ENCODE peak calls at places on chromosome 15, in nine cellular contexts. One of them, this sample, is unnamed.

GRCh38 chr15:49154799-49155109 is 645 bp downstream of the COPS2 start:
- DNase-seq in PC-3: no peak
- DNase-seq in lower lobe of right lung: no peak
- DNase-seq in mesendoderm: no peak
- DNase-seq in psoas muscle: no peak
- DNase-seq in fibroblast of lung: no peak
- DNase-seq in H1: no peak
- DNase-seq in H7: no peak
- DNase-seq in aorta: no peak
- DNase-seq in this sample: no peak

GRCh38 chr15:78763796-78764241 is 47.4 kb downstream of the ADAMTS7 start:
- DNase-seq in H1: no peak
- DNase-seq in H7: no peak
- DNase-seq in PC-3: no peak
- DNase-seq in lower lobe of right lung: peak; percentile 43
- DNase-seq in fibroblast of lung: no peak
- DNase-seq in psoas muscle: peak; percentile 53
- DNase-seq in mesendoderm: no peak
- DNase-seq in aorta: peak; percentile 76
- DNase-seq in this sample: no peak

GRCh38 chr15:67178569-67179210 is 75.8 kb downstream of the AAGAB start:
- DNase-seq in lower lobe of right lung: peak; percentile 68
- DNase-seq in PC-3: peak; percentile 79
- DNase-seq in H7: no peak
- DNase-seq in fibroblast of lung: peak; percentile 99
- DNase-seq in mesendoderm: peak; percentile 94
- DNase-seq in psoas muscle: no peak
- DNase-seq in aorta: peak; percentile 87
- DNase-seq in H1: no peak
- DNase-seq in this sample: peak; percentile 94

GRCh38 chr15:78524230-78524629 is 16.0 kb upstream of the PSMA4 start:
- DNase-seq in aorta: no peak
- DNase-seq in psoas muscle: no peak
- DNase-seq in PC-3: no peak
- DNase-seq in lower lobe of right lung: no peak
- DNase-seq in fibroblast of lung: no peak
- DNase-seq in H1: no peak
- DNase-seq in H7: no peak
- DNase-seq in mesendoderm: no peak
- DNase-seq in this sample: no peak

GRCh38 chr15:76795217-76795616 is 109.9 kb downstream of the SCAPER start:
- DNase-seq in H7: no peak
- DNase-seq in fibroblast of lung: no peak
- DNase-seq in psoas muscle: no peak
- DNase-seq in lower lobe of right lung: no peak
- DNase-seq in mesendoderm: no peak
- DNase-seq in aorta: peak; percentile 72
- DNase-seq in PC-3: no peak
- DNase-seq in H1: no peak
- DNase-seq in this sample: no peak

GRCh38 chr15:60936186-60936585 is 292.9 kb downstream of the RORA start:
- DNase-seq in aorta: no peak
- DNase-seq in H7: no peak
- DNase-seq in mesendoderm: no peak
- DNase-seq in lower lobe of right lung: no peak
- DNase-seq in H1: no peak
- DNase-seq in psoas muscle: no peak
- DNase-seq in PC-3: no peak
- DNase-seq in fibroblast of lung: no peak
- DNase-seq in this sample: no peak

GRCh38 chr15:57895291-57895690 is 170.2 kb downstream of the ALDH1A2 start:
- DNase-seq in H7: no peak
- DNase-seq in aorta: no peak
- DNase-seq in lower lobe of right lung: no peak
- DNase-seq in psoas muscle: no peak
- DNase-seq in fibroblast of lung: no peak
- DNase-seq in mesendoderm: no peak
- DNase-seq in PC-3: no peak
- DNase-seq in H1: no peak
- DNase-seq in this sample: no peak

GRCh38 chr15:81410318-81410753 is 36.3 kb upstream of the TMC3 start:
- DNase-seq in PC-3: peak; percentile 78
- DNase-seq in lower lobe of right lung: no peak
- DNase-seq in fibroblast of lung: peak; percentile 56
- DNase-seq in H1: peak; percentile 60
- DNase-seq in aorta: no peak
- DNase-seq in psoas muscle: peak; percentile 71
- DNase-seq in mesendoderm: peak; percentile 88
- DNase-seq in H7: peak; percentile 57
- DNase-seq in this sample: peak; percentile 38

GRCh38 chr15:99564221-99565030 is 1.4 kb upstream of the MEF2A start:
- DNase-seq in H1: no peak
- DNase-seq in H7: peak; percentile 22
- DNase-seq in lower lobe of right lung: no peak
- DNase-seq in fibroblast of lung: peak; percentile 78
- DNase-seq in aorta: no peak
- DNase-seq in PC-3: no peak
- DNase-seq in mesendoderm: peak; percentile 53
- DNase-seq in psoas muscle: peak; percentile 59
- DNase-seq in this sample: peak; percentile 30

GRCh38 chr15:77329202-77329601 is 90.7 kb downstream of the PEAK1 start:
- DNase-seq in fibroblast of lung: no peak
- DNase-seq in PC-3: no peak
- DNase-seq in H1: no peak
- DNase-seq in psoas muscle: no peak
- DNase-seq in aorta: no peak
- DNase-seq in mesendoderm: peak; percentile 56
- DNase-seq in lower lobe of right lung: no peak
- DNase-seq in H7: no peak
- DNase-seq in this sample: no peak

GRCh38 chr15:77002954-77003912 is 8.3 kb downstream of the PSTPIP1 start:
- DNase-seq in psoas muscle: peak; percentile 69
- DNase-seq in mesendoderm: no peak
- DNase-seq in aorta: peak; percentile 76
- DNase-seq in H7: no peak
- DNase-seq in PC-3: no peak
- DNase-seq in fibroblast of lung: no peak
- DNase-seq in H1: no peak
- DNase-seq in lower lobe of right lung: peak; percentile 86
- DNase-seq in this sample: no peak

GRCh38 chr15:43361313-43361903 is 9.4 kb downstream of the ZSCAN29 start:
- DNase-seq in fibroblast of lung: peak; percentile 5
- DNase-seq in mesendoderm: no peak
- DNase-seq in PC-3: no peak
- DNase-seq in H7: no peak
- DNase-seq in H1: no peak
- DNase-seq in psoas muscle: no peak
- DNase-seq in lower lobe of right lung: no peak
- DNase-seq in aorta: no peak
- DNase-seq in this sample: no peak

GRCh38 chr15:55742927-55743614 is at the start of gene PRTG:
- DNase-seq in fibroblast of lung: peak; percentile 83
- DNase-seq in psoas muscle: peak; percentile 86
- DNase-seq in aorta: peak; percentile 92
- DNase-seq in mesendoderm: peak; percentile 87
- DNase-seq in H1: no peak
- DNase-seq in lower lobe of right lung: peak; percentile 81
- DNase-seq in H7: peak; percentile 89
- DNase-seq in PC-3: peak; percentile 24
- DNase-seq in this sample: peak; percentile 93

GRCh38 chr15:55741592-55742497 is 1.1 kb downstream of the PRTG start:
- DNase-seq in mesendoderm: peak; percentile 67
- DNase-seq in PC-3: peak; percentile 3
- DNase-seq in lower lobe of right lung: no peak
- DNase-seq in H7: peak; percentile 72
- DNase-seq in aorta: no peak
- DNase-seq in fibroblast of lung: no peak
- DNase-seq in H1: no peak
- DNase-seq in psoas muscle: peak; percentile 59
- DNase-seq in this sample: no peak

GRCh38 chr15:55744026-55744655 is 1.2 kb upstream of the PRTG start:
- DNase-seq in H7: no peak
- DNase-seq in mesendoderm: peak; percentile 11
- DNase-seq in fibroblast of lung: no peak
- DNase-seq in H1: no peak
- DNase-seq in lower lobe of right lung: no peak
- DNase-seq in aorta: no peak
- DNase-seq in psoas muscle: no peak
- DNase-seq in PC-3: no peak
- DNase-seq in this sample: no peak

GRCh38 chr15:55742498-55742926 is 440 bp downstream of the PRTG start:
- DNase-seq in PC-3: no peak
- DNase-seq in H1: no peak
- DNase-seq in fibroblast of lung: peak; percentile 50
- DNase-seq in H7: no peak
- DNase-seq in lower lobe of right lung: peak; percentile 49
- DNase-seq in mesendoderm: no peak
- DNase-seq in psoas muscle: peak; percentile 61
- DNase-seq in aorta: peak; percentile 81
- DNase-seq in this sample: peak; percentile 47

GRCh38 chr15:55743615-55743978 is 645 bp upstream of the PRTG start:
- DNase-seq in PC-3: no peak
- DNase-seq in fibroblast of lung: no peak
- DNase-seq in lower lobe of right lung: no peak
- DNase-seq in H7: peak; percentile 23
- DNase-seq in aorta: no peak
- DNase-seq in H1: no peak
- DNase-seq in mesendoderm: no peak
- DNase-seq in psoas muscle: no peak
- DNase-seq in this sample: no peak
- H3K4me3 ChIP-seq in PC-3: peak overlapping the region; percentile 81
- H3K4me3 ChIP-seq in fibroblast of lung: peak overlapping the region; percentile 17
- H3K4me3 ChIP-seq in lower lobe of right lung: peak overlapping the region; percentile 88
- H3K4me3 ChIP-seq in H7: peak overlapping the region; percentile 57
- H3K4me3 ChIP-seq in aorta: peak overlapping the region; percentile 61
- H3K4me3 ChIP-seq in H1: peak overlapping the region; percentile 46
- H3K4me3 ChIP-seq in mesendoderm: peak overlapping the region; percentile 15
- H3K4me3 ChIP-seq in psoas muscle: peak overlapping the region; percentile 92
- H3K4me3 ChIP-seq in this sample: peak overlapping the region; percentile 85

GRCh38 chr15:51799174-51799907 is 30.1 kb upstream of the TMOD3 start:
- DNase-seq in H1: no peak
- DNase-seq in mesendoderm: no peak
- DNase-seq in psoas muscle: no peak
- DNase-seq in PC-3: no peak
- DNase-seq in lower lobe of right lung: no peak
- DNase-seq in fibroblast of lung: no peak
- DNase-seq in H7: no peak
- DNase-seq in aorta: no peak
- DNase-seq in this sample: no peak
- H3K27me3 ChIP-seq in H1: no peaks in the 10 kb centered on the region
- H3K27me3 ChIP-seq in mesendoderm: no peaks in the 10 kb centered on the region
- H3K27me3 ChIP-seq in psoas muscle: no peaks in the 10 kb centered on the region
- H3K27me3 ChIP-seq in PC-3: no peaks in the 10 kb centered on the region
- H3K27me3 ChIP-seq in lower lobe of right lung: no peaks in the 10 kb centered on the region
- H3K27me3 ChIP-seq in fibroblast of lung: no peaks in the 10 kb centered on the region
- H3K27me3 ChIP-seq in H7: no peaks in the 10 kb centered on the region
- H3K27me3 ChIP-seq in aorta: no peaks in the 10 kb centered on the region
- H3K27me3 ChIP-seq in this sample: no peaks in the 10 kb centered on the region

DNA sequence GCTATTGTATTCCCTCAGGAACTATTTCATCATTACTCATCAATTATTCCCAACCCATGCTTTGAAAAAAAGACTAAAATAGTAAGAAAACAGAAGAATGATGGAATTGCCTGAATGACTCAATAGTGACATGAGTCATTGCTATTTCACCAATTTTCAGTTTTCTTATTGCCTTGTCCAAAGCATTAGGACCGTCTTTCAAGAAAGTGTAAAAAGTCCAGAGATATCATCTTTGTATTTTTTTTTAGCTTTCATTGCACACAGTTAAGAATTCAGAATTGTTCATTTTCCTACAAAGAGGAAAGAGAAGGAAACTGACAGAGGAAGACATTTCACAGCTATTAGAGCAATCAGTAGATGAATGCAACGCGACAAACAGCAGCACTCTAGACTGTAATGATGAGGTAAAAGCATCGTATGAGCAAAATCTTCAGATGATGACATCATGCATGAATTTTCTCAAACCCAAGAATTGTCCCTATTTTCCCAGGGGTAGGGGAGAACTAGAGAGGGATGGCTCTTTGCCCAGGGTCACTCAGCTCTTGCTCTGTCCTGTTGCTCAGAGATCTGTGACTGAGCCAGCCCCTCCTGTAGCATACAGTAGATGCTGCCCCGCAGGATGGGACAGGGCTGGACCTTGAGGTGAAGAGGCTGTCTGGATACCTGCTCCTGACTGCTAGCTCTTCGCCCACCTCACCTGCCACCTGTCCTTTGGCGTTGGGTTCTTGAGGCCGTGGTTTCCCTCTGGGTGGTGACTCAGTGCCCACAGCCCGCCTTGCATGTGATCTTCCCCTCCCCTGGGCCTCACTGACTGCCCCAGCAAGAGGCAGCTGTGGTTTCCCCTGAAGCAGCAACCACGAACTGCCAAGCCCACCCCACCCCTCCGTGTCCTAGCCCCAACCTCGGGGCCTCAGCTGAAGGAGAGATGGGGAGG is 84.8 kb downstream of the PPCDC start:
- DNase-seq in mesendoderm: no peak
- DNase-seq in PC-3: peak; percentile 91
- DNase-seq in aorta: no peak
- DNase-seq in psoas muscle: no peak
- DNase-seq in fibroblast of lung: peak; percentile 92
- DNase-seq in H1: no peak
- DNase-seq in H7: peak; percentile 47
- DNase-seq in lower lobe of right lung: peak; percentile 54
- DNase-seq in this sample: peak; percentile 6
- H3K4me3 ChIP-seq in mesendoderm: no peak overlapping the region
- H3K4me3 ChIP-seq in PC-3: peak overlapping the region; percentile 39
- H3K4me3 ChIP-seq in aorta: no peak overlapping the region
- H3K4me3 ChIP-seq in psoas muscle: no peak overlapping the region
- H3K4me3 ChIP-seq in fibroblast of lung: no peak overlapping the region
- H3K4me3 ChIP-seq in H1: no peak overlapping the region
- H3K4me3 ChIP-seq in H7: no peak overlapping the region
- H3K4me3 ChIP-seq in lower lobe of right lung: no peak overlapping the region
- H3K4me3 ChIP-seq in this sample: no peak overlapping the region

DNA sequence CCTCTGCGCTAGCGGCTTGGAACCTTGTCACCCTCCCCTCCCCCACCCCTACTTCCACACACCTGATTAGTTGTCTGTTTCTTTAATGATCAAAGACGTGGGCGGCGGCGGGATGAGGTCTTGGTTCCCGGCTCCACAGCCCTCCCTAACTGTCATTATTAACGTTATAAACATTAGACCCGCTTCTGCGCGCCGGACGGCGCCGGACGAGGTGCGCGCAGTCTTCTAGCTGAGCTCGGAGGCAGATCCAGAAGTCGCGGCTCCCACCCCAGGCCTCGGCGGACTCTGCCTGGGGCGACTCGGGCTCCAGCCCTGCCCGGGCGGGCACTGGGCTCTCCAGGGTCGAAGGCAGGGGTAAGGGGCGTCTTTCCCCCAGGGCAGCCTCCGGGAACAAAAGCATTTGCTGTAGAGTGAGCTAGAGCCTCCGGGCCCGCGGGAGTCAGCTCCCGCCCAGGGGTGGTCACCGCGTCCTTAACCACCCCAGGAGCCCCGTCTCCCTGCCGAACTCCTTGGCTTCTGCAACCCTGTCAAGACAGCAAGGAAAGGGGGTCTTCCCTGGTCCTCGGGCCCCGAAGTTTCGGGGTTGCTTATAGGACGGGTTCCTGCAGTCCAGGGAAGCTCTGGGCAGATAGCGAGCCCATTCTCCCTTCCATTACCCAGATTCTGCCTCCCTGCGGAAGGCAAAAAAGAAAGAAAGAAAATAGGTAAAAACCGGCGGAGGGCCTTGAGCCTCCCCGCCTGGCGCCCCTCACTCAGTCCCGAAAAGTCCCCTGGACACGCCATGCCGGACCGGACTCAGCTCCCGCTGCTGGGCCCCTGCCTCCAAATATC is 2.2 kb upstream of the ISLR2 start:
- DNase-seq in H1: no peak
- DNase-seq in fibroblast of lung: peak; percentile 38
- DNase-seq in psoas muscle: peak; percentile 59
- DNase-seq in aorta: no peak
- DNase-seq in mesendoderm: no peak
- DNase-seq in lower lobe of right lung: no peak
- DNase-seq in PC-3: no peak
- DNase-seq in H7: peak; percentile 76
- DNase-seq in this sample: no peak
- H3K27me3 ChIP-seq in H1: peaks cover 71% of the 10 kb centered on the region
- H3K27me3 ChIP-seq in fibroblast of lung: peaks cover 73% of the 10 kb centered on the region
- H3K27me3 ChIP-seq in psoas muscle: peaks cover 44% of the 10 kb centered on the region
- H3K27me3 ChIP-seq in aorta: peaks cover 4% of the 10 kb centered on the region
- H3K27me3 ChIP-seq in mesendoderm: peaks cover 41% of the 10 kb centered on the region
- H3K27me3 ChIP-seq in lower lobe of right lung: peaks cover 79% of the 10 kb centered on the region
- H3K27me3 ChIP-seq in PC-3: peaks cover 65% of the 10 kb centered on the region
- H3K27me3 ChIP-seq in H7: peaks cover 63% of the 10 kb centered on the region
- H3K27me3 ChIP-seq in this sample: peaks cover 46% of the 10 kb centered on the region